ENCODE peak calls at places on chromosomes 1 and 21, in eight cellular contexts. One of them, this sample, is unnamed. For H3K36me3, the result is how much of the 10 kb centered on the place peaks cover.

GRCh38 chr1:47201179-47201578 is 11.3 kb upstream of the PDZK1IP1 start:
- DNase-seq in small intestine: no peak
- DNase-seq in left lung: no peak
- DNase-seq in cardiac muscle cell: peak
- DNase-seq in SK-N-SH: no peak
- DNase-seq in OCI-LY7: no peak
- DNase-seq in fibroblast of lung: no peak
- DNase-seq in tibial nerve: no peak
- DNase-seq in this sample: peak

GRCh38 chr1:113452921-113453770 is 62.8 kb downstream of the MAGI3 start:
- DNase-seq in small intestine: peak
- DNase-seq in left lung: no peak
- DNase-seq in cardiac muscle cell: peak
- DNase-seq in SK-N-SH: peak
- DNase-seq in OCI-LY7: peak
- DNase-seq in fibroblast of lung: peak
- DNase-seq in tibial nerve: no peak
- DNase-seq in this sample: no peak

GRCh38 chr1:108646661-108647269 is 14.1 kb downstream of the HENMT1 start:
- DNase-seq in small intestine: peak
- DNase-seq in left lung: peak
- DNase-seq in cardiac muscle cell: peak
- DNase-seq in SK-N-SH: no peak
- DNase-seq in OCI-LY7: peak
- DNase-seq in fibroblast of lung: peak
- DNase-seq in tibial nerve: peak
- DNase-seq in this sample: peak

GRCh38 chr1:43930168-43930948 is 3.2 kb upstream of the ARTN start:
- DNase-seq in small intestine: peak
- DNase-seq in left lung: no peak
- DNase-seq in cardiac muscle cell: no peak
- DNase-seq in SK-N-SH: no peak
- DNase-seq in OCI-LY7: peak
- DNase-seq in fibroblast of lung: no peak
- DNase-seq in tibial nerve: no peak
- DNase-seq in this sample: no peak

GRCh38 chr1:53158900-53159299 is 16.5 kb upstream of the SLC1A7 start:
- DNase-seq in small intestine: no peak
- DNase-seq in left lung: no peak
- DNase-seq in cardiac muscle cell: no peak
- DNase-seq in SK-N-SH: no peak
- DNase-seq in OCI-LY7: no peak
- DNase-seq in fibroblast of lung: no peak
- DNase-seq in tibial nerve: no peak
- DNase-seq in this sample: no peak

GRCh38 chr1:33080373-33080772 is 580 bp upstream of the AZIN2 start:
- DNase-seq in small intestine: no peak
- DNase-seq in left lung: no peak
- DNase-seq in cardiac muscle cell: no peak
- DNase-seq in SK-N-SH: no peak
- DNase-seq in OCI-LY7: no peak
- DNase-seq in fibroblast of lung: no peak
- DNase-seq in tibial nerve: no peak
- DNase-seq in this sample: no peak

GRCh38 chr1:55382699-55383377 is 167.7 kb upstream of the USP24 start:
- DNase-seq in small intestine: no peak
- DNase-seq in left lung: no peak
- DNase-seq in cardiac muscle cell: no peak
- DNase-seq in SK-N-SH: no peak
- DNase-seq in OCI-LY7: no peak
- DNase-seq in fibroblast of lung: no peak
- DNase-seq in tibial nerve: no peak
- DNase-seq in this sample: no peak

GRCh38 chr1:221454096-221454495 is 287.8 kb downstream of the DUSP10 start:
- DNase-seq in small intestine: no peak
- DNase-seq in left lung: no peak
- DNase-seq in cardiac muscle cell: no peak
- DNase-seq in SK-N-SH: no peak
- DNase-seq in OCI-LY7: no peak
- DNase-seq in fibroblast of lung: no peak
- DNase-seq in tibial nerve: no peak
- DNase-seq in this sample: no peak

GRCh38 chr1:50735443-50735842 is 224.6 kb downstream of the FAF1 start:
- DNase-seq in small intestine: peak
- DNase-seq in left lung: no peak
- DNase-seq in cardiac muscle cell: peak
- DNase-seq in SK-N-SH: peak
- DNase-seq in OCI-LY7: peak
- DNase-seq in fibroblast of lung: peak
- DNase-seq in tibial nerve: no peak
- DNase-seq in this sample: no peak

GRCh38 chr1:44368471-44369151 is 13.6 kb upstream of the ERI3 start:
- DNase-seq in small intestine: no peak
- DNase-seq in left lung: no peak
- DNase-seq in cardiac muscle cell: peak
- DNase-seq in SK-N-SH: no peak
- DNase-seq in OCI-LY7: no peak
- DNase-seq in fibroblast of lung: no peak
- DNase-seq in tibial nerve: no peak
- DNase-seq in this sample: no peak

GRCh38 chr1:206703647-206704046 is 18.9 kb downstream of the MAPKAPK2 start:
- DNase-seq in small intestine: no peak
- DNase-seq in left lung: no peak
- DNase-seq in cardiac muscle cell: no peak
- DNase-seq in SK-N-SH: no peak
- DNase-seq in OCI-LY7: no peak
- DNase-seq in fibroblast of lung: no peak
- DNase-seq in tibial nerve: no peak
- DNase-seq in this sample: no peak

GRCh38 chr1:4734219-4734618 is 79.8 kb downstream of the AJAP1 start:
- DNase-seq in small intestine: no peak
- DNase-seq in left lung: peak
- DNase-seq in cardiac muscle cell: no peak
- DNase-seq in SK-N-SH: no peak
- DNase-seq in OCI-LY7: no peak
- DNase-seq in fibroblast of lung: no peak
- DNase-seq in tibial nerve: no peak
- DNase-seq in this sample: no peak

GRCh38 chr1:4733446-4734175 is 79.2 kb downstream of the AJAP1 start:
- DNase-seq in small intestine: no peak
- DNase-seq in left lung: peak
- DNase-seq in cardiac muscle cell: no peak
- DNase-seq in SK-N-SH: no peak
- DNase-seq in OCI-LY7: no peak
- DNase-seq in fibroblast of lung: no peak
- DNase-seq in tibial nerve: no peak
- DNase-seq in this sample: no peak

GRCh38 chr1:4741876-4742423 is 87.5 kb downstream of the AJAP1 start:
- DNase-seq in small intestine: no peak
- DNase-seq in left lung: no peak
- DNase-seq in cardiac muscle cell: no peak
- DNase-seq in SK-N-SH: no peak
- DNase-seq in OCI-LY7: no peak
- DNase-seq in fibroblast of lung: no peak
- DNase-seq in tibial nerve: no peak
- DNase-seq in this sample: no peak

GRCh38 chr1:4734791-4735190 is 80.4 kb downstream of the AJAP1 start:
- DNase-seq in small intestine: no peak
- DNase-seq in left lung: peak
- DNase-seq in cardiac muscle cell: no peak
- DNase-seq in SK-N-SH: no peak
- DNase-seq in OCI-LY7: no peak
- DNase-seq in fibroblast of lung: no peak
- DNase-seq in tibial nerve: no peak
- DNase-seq in this sample: no peak

GRCh38 chr1:4736254-4736653 is 81.8 kb downstream of the AJAP1 start:
- DNase-seq in small intestine: no peak
- DNase-seq in left lung: peak
- DNase-seq in cardiac muscle cell: no peak
- DNase-seq in SK-N-SH: no peak
- DNase-seq in OCI-LY7: no peak
- DNase-seq in fibroblast of lung: no peak
- DNase-seq in tibial nerve: no peak
- DNase-seq in this sample: no peak
- H3K36me3 ChIP-seq in small intestine: under half
- H3K36me3 ChIP-seq in left lung: under half
- H3K36me3 ChIP-seq in cardiac muscle cell: under half
- H3K36me3 ChIP-seq in SK-N-SH: under half
- H3K36me3 ChIP-seq in OCI-LY7: under half
- H3K36me3 ChIP-seq in fibroblast of lung: under half
- H3K36me3 ChIP-seq in tibial nerve: under half
- H3K36me3 ChIP-seq in this sample: under half

GRCh38 chr1:19151537-19151936 is 58.5 kb downstream of the UBR4 start:
- DNase-seq in small intestine: no peak
- DNase-seq in left lung: no peak
- DNase-seq in cardiac muscle cell: no peak
- DNase-seq in SK-N-SH: no peak
- DNase-seq in OCI-LY7: no peak
- DNase-seq in fibroblast of lung: no peak
- DNase-seq in tibial nerve: no peak
- DNase-seq in this sample: no peak
- H3K36me3 ChIP-seq in small intestine: half or more
- H3K36me3 ChIP-seq in left lung: half or more
- H3K36me3 ChIP-seq in cardiac muscle cell: half or more
- H3K36me3 ChIP-seq in SK-N-SH: half or more
- H3K36me3 ChIP-seq in OCI-LY7: half or more
- H3K36me3 ChIP-seq in fibroblast of lung: under half
- H3K36me3 ChIP-seq in tibial nerve: half or more
- H3K36me3 ChIP-seq in this sample: half or more

GRCh38 chr21:17597680-17598079 is 15.0 kb downstream of the BTG3 start:
- DNase-seq in small intestine: no peak
- DNase-seq in left lung: no peak
- DNase-seq in cardiac muscle cell: no peak
- DNase-seq in SK-N-SH: no peak
- DNase-seq in OCI-LY7: no peak
- DNase-seq in fibroblast of lung: no peak
- DNase-seq in tibial nerve: no peak
- DNase-seq in this sample: no peak

GRCh38 chr21:17607684-17608083 is 5.0 kb downstream of the BTG3 start:
- DNase-seq in small intestine: no peak
- DNase-seq in left lung: no peak
- DNase-seq in cardiac muscle cell: no peak
- DNase-seq in SK-N-SH: no peak
- DNase-seq in OCI-LY7: no peak
- DNase-seq in fibroblast of lung: no peak
- DNase-seq in tibial nerve: no peak
- DNase-seq in this sample: no peak

GRCh38 chr21:17598437-17598836 is 14.3 kb downstream of the BTG3 start:
- DNase-seq in small intestine: peak
- DNase-seq in left lung: no peak
- DNase-seq in cardiac muscle cell: no peak
- DNase-seq in SK-N-SH: no peak
- DNase-seq in OCI-LY7: peak
- DNase-seq in fibroblast of lung: no peak
- DNase-seq in tibial nerve: no peak
- DNase-seq in this sample: no peak

DNA sequence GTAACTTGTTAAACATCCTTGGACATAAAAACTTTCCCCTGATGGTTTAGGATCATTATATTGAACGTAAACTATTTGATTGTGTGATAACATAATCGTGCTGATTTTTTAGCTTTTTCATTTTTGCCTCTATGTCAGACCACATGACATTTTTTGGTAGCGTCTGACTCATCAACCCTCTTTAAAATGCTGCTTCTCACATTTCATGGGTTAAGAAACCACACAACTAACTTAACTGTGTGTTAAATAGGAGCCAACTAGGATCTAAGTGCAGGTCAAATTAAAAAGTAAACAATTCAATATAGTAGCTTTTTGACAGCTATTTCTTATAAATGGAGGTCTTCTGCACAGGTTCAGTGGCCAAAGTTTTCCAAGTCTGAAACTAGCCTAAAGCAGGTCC is 9.8 kb downstream of the BTG3 start:
- DNase-seq in small intestine: no peak
- DNase-seq in left lung: no peak
- DNase-seq in cardiac muscle cell: peak
- DNase-seq in SK-N-SH: no peak
- DNase-seq in OCI-LY7: no peak
- DNase-seq in fibroblast of lung: peak
- DNase-seq in tibial nerve: no peak
- DNase-seq in this sample: no peak
- H3K36me3 ChIP-seq in small intestine: under half
- H3K36me3 ChIP-seq in left lung: half or more
- H3K36me3 ChIP-seq in cardiac muscle cell: under half
- H3K36me3 ChIP-seq in SK-N-SH: under half
- H3K36me3 ChIP-seq in OCI-LY7: half or more
- H3K36me3 ChIP-seq in fibroblast of lung: under half
- H3K36me3 ChIP-seq in tibial nerve: under half
- H3K36me3 ChIP-seq in this sample: under half

GRCh38 chr21:42534901-42535378 is 21.3 kb downstream of the SLC37A1 start:
- DNase-seq in small intestine: peak
- DNase-seq in left lung: no peak
- DNase-seq in cardiac muscle cell: no peak
- DNase-seq in SK-N-SH: no peak
- DNase-seq in OCI-LY7: peak
- DNase-seq in fibroblast of lung: no peak
- DNase-seq in tibial nerve: no peak
- DNase-seq in this sample: no peak
- H3K36me3 ChIP-seq in small intestine: under half
- H3K36me3 ChIP-seq in left lung: under half
- H3K36me3 ChIP-seq in cardiac muscle cell: under half
- H3K36me3 ChIP-seq in SK-N-SH: under half
- H3K36me3 ChIP-seq in OCI-LY7: under half
- H3K36me3 ChIP-seq in fibroblast of lung: under half
- H3K36me3 ChIP-seq in tibial nerve: under half
- H3K36me3 ChIP-seq in this sample: under half

DNA sequence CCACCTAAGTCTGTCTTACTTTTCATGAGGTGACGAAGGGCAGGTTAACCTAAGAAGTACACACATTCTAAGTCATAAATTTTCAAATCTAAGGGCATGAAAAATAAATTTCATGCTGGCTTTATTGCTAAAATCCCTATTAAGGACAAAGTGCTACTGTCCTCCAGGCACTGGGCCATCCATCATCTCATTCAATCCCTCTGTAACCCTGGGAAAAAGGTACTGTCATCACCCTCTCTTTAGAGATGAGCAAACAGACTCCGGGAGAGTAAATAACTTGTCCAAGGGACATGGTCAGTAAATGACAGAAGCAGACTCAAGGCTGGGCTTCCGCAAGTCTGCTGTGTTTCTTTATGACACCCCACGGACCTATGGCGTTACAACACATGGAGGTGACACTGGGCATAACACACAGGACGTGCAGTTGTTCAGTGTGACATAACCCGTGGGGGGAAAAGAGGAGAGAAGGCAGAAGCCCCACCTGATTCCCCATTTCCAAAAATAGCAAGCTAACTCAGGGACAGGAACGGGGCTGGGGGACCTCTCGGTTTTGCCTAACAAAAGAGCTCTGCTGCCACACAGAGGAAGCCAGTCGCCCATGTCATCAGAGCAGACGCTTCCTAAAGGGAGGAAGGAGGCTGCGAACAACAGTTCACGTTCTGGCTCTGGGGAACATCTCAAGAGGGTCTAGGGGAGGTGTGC is 12.5 kb upstream of the SRM start:
- DNase-seq in small intestine: no peak
- DNase-seq in left lung: no peak
- DNase-seq in cardiac muscle cell: no peak
- DNase-seq in SK-N-SH: no peak
- DNase-seq in OCI-LY7: peak
- DNase-seq in fibroblast of lung: no peak
- DNase-seq in tibial nerve: no peak
- DNase-seq in this sample: no peak
- H3K36me3 ChIP-seq in small intestine: under half
- H3K36me3 ChIP-seq in left lung: half or more
- H3K36me3 ChIP-seq in cardiac muscle cell: half or more
- H3K36me3 ChIP-seq in SK-N-SH: half or more
- H3K36me3 ChIP-seq in OCI-LY7: half or more
- H3K36me3 ChIP-seq in fibroblast of lung: under half
- H3K36me3 ChIP-seq in tibial nerve: under half
- H3K36me3 ChIP-seq in this sample: half or more